ENCODE peak calls at places on chromosome 18, in five cellular contexts. One of them, this sample, is unnamed.

GRCh38 chr18:9417081-9417841 is 58.1 kb upstream of the RALBP1 start:
- DNase-seq in midbrain: peak; percentile 9
- DNase-seq in NCI-H82: no peak
- DNase-seq in T-helper 1 cell: no peak
- DNase-seq in mesenteric fat pad: peak; percentile 47
- DNase-seq in this sample: no peak

GRCh38 chr18:43719264-43719795 is 442.0 kb upstream of the SYT4 start:
- DNase-seq in mesenteric fat pad: no peak
- DNase-seq in T-helper 1 cell: no peak
- DNase-seq in midbrain: no peak
- DNase-seq in NCI-H82: no peak
- DNase-seq in this sample: no peak

GRCh38 chr18:23851470-23852002 is 162.3 kb downstream of the LAMA3 start:
- DNase-seq in midbrain: no peak
- DNase-seq in mesenteric fat pad: no peak
- DNase-seq in NCI-H82: no peak
- DNase-seq in T-helper 1 cell: no peak
- DNase-seq in this sample: no peak

GRCh38 chr18:70420151-70420898 is 131.5 kb downstream of the SOCS6 start:
- DNase-seq in NCI-H82: no peak
- DNase-seq in mesenteric fat pad: no peak
- DNase-seq in midbrain: no peak
- DNase-seq in T-helper 1 cell: no peak
- DNase-seq in this sample: no peak

GRCh38 chr18:31634331-31634713 is 42.6 kb downstream of the TTR start:
- DNase-seq in mesenteric fat pad: no peak
- DNase-seq in midbrain: no peak
- DNase-seq in NCI-H82: no peak
- DNase-seq in T-helper 1 cell: no peak
- DNase-seq in this sample: peak; percentile 66

GRCh38 chr18:50372743-50373142 is 2.1 kb upstream of the SKA1 start:
- DNase-seq in midbrain: no peak
- DNase-seq in T-helper 1 cell: no peak
- DNase-seq in mesenteric fat pad: no peak
- DNase-seq in NCI-H82: peak; percentile 36
- DNase-seq in this sample: no peak

GRCh38 chr18:57657566-57657965 is 35.9 kb upstream of the NARS1 start:
- DNase-seq in midbrain: no peak
- DNase-seq in T-helper 1 cell: no peak
- DNase-seq in NCI-H82: no peak
- DNase-seq in mesenteric fat pad: no peak
- DNase-seq in this sample: no peak

GRCh38 chr18:48410095-48410920 is 1.1 kb upstream of the ZBTB7C start:
- DNase-seq in T-helper 1 cell: peak; percentile 38
- DNase-seq in NCI-H82: peak; percentile 86
- DNase-seq in mesenteric fat pad: peak; percentile 98
- DNase-seq in midbrain: peak; percentile 90
- DNase-seq in this sample: peak; percentile 48

GRCh38 chr18:32289480-32290075 is 99.7 kb downstream of the MEP1B start:
- DNase-seq in T-helper 1 cell: no peak
- DNase-seq in mesenteric fat pad: no peak
- DNase-seq in NCI-H82: peak; percentile 87
- DNase-seq in midbrain: peak; percentile 72
- DNase-seq in this sample: no peak

GRCh38 chr18:13276530-13277520 is 58.3 kb downstream of the LDLRAD4 start:
- DNase-seq in NCI-H82: peak; percentile 59
- DNase-seq in T-helper 1 cell: no peak
- DNase-seq in mesenteric fat pad: peak; percentile 74
- DNase-seq in midbrain: no peak
- DNase-seq in this sample: no peak

GRCh38 chr18:54269924-54270844 is 867 bp downstream of the POLI start:
- DNase-seq in NCI-H82: peak; percentile 66
- DNase-seq in T-helper 1 cell: no peak
- DNase-seq in midbrain: no peak
- DNase-seq in mesenteric fat pad: no peak
- DNase-seq in this sample: peak; percentile 20

GRCh38 chr18:46222710-46223360 is 118.7 kb downstream of the HAUS1 start:
- DNase-seq in midbrain: no peak
- DNase-seq in NCI-H82: no peak
- DNase-seq in T-helper 1 cell: no peak
- DNase-seq in mesenteric fat pad: no peak
- DNase-seq in this sample: no peak

GRCh38 chr18:28176933-28177827 is at the start of gene CDH2:
- DNase-seq in mesenteric fat pad: no peak
- DNase-seq in T-helper 1 cell: no peak
- DNase-seq in NCI-H82: peak; percentile 95
- DNase-seq in midbrain: peak; percentile 83
- DNase-seq in this sample: peak; percentile 6

GRCh38 chr18:58481321-58482180 is 147.3 kb downstream of the ALPK2 start:
- DNase-seq in mesenteric fat pad: no peak
- DNase-seq in midbrain: no peak
- DNase-seq in NCI-H82: no peak
- DNase-seq in T-helper 1 cell: no peak
- DNase-seq in this sample: no peak

GRCh38 chr18:50849448-50849847 is 29.5 kb upstream of the ME2 start:
- DNase-seq in mesenteric fat pad: no peak
- DNase-seq in NCI-H82: no peak
- DNase-seq in midbrain: no peak
- DNase-seq in T-helper 1 cell: no peak
- DNase-seq in this sample: no peak

GRCh38 chr18:47898055-47898454 is 32.4 kb downstream of the SMAD2 start:
- DNase-seq in midbrain: no peak
- DNase-seq in mesenteric fat pad: no peak
- DNase-seq in T-helper 1 cell: no peak
- DNase-seq in NCI-H82: peak; percentile 61
- DNase-seq in this sample: no peak

GRCh38 chr18:67672719-67673118 is 156.2 kb upstream of the DSEL start:
- DNase-seq in midbrain: no peak
- DNase-seq in T-helper 1 cell: no peak
- DNase-seq in NCI-H82: no peak
- DNase-seq in mesenteric fat pad: no peak
- DNase-seq in this sample: no peak

GRCh38 chr18:63775166-63775730 is at the start of gene SERPINB7:
- DNase-seq in NCI-H82: no peak
- DNase-seq in T-helper 1 cell: no peak
- DNase-seq in mesenteric fat pad: no peak
- DNase-seq in midbrain: no peak
- DNase-seq in this sample: no peak

GRCh38 chr18:52340466-52341378 is 725 bp downstream of the DCC start:
- DNase-seq in midbrain: no peak
- DNase-seq in mesenteric fat pad: no peak
- DNase-seq in NCI-H82: peak; percentile 65
- DNase-seq in T-helper 1 cell: no peak
- DNase-seq in this sample: no peak

GRCh38 chr18:50933684-50934083 is 34.2 kb upstream of the ELAC1 start:
- DNase-seq in midbrain: no peak
- DNase-seq in T-helper 1 cell: no peak
- DNase-seq in mesenteric fat pad: no peak
- DNase-seq in NCI-H82: no peak
- DNase-seq in this sample: no peak

GRCh38 chr18:57655740-57656139 is 34.1 kb upstream of the NARS1 start:
- DNase-seq in midbrain: no peak
- DNase-seq in NCI-H82: no peak
- DNase-seq in mesenteric fat pad: no peak
- DNase-seq in T-helper 1 cell: no peak
- DNase-seq in this sample: no peak

GRCh38 chr18:54734059-54734458 is 94.2 kb upstream of the RAB27B start:
- DNase-seq in mesenteric fat pad: no peak
- DNase-seq in T-helper 1 cell: no peak
- DNase-seq in midbrain: no peak
- DNase-seq in NCI-H82: no peak
- DNase-seq in this sample: no peak

GRCh38 chr18:45626330-45627203 is 11.3 kb downstream of the SLC14A2 start:
- DNase-seq in T-helper 1 cell: no peak
- DNase-seq in NCI-H82: no peak
- DNase-seq in mesenteric fat pad: no peak
- DNase-seq in midbrain: no peak
- DNase-seq in this sample: no peak

GRCh38 chr18:9468998-9469397 is 6.3 kb upstream of the RALBP1 start:
- DNase-seq in T-helper 1 cell: no peak
- DNase-seq in NCI-H82: peak; percentile 19
- DNase-seq in mesenteric fat pad: no peak
- DNase-seq in midbrain: no peak
- DNase-seq in this sample: no peak

GRCh38 chr18:49664086-49664890 is 102.4 kb downstream of the LIPG start:
- DNase-seq in mesenteric fat pad: no peak
- DNase-seq in NCI-H82: no peak
- DNase-seq in T-helper 1 cell: no peak
- DNase-seq in midbrain: no peak
- DNase-seq in this sample: no peak

GRCh38 chr18:74155276-74155675 is 7.0 kb downstream of the TIMM21 start:
- DNase-seq in mesenteric fat pad: no peak
- DNase-seq in midbrain: no peak
- DNase-seq in NCI-H82: no peak
- DNase-seq in T-helper 1 cell: no peak
- DNase-seq in this sample: no peak

GRCh38 chr18:23105581-23106219 is 29.6 kb upstream of the CABLES1 start:
- DNase-seq in NCI-H82: no peak
- DNase-seq in midbrain: no peak
- DNase-seq in mesenteric fat pad: no peak
- DNase-seq in T-helper 1 cell: no peak
- DNase-seq in this sample: no peak

GRCh38 chr18:77108001-77108692 is 24.4 kb downstream of the MBP start:
- DNase-seq in mesenteric fat pad: no peak
- DNase-seq in T-helper 1 cell: no peak
- DNase-seq in midbrain: peak; percentile 42
- DNase-seq in NCI-H82: no peak
- DNase-seq in this sample: peak; percentile 52

GRCh38 chr18:45962866-45963265 is 4.3 kb downstream of the EPG5 start:
- DNase-seq in NCI-H82: no peak
- DNase-seq in midbrain: no peak
- DNase-seq in T-helper 1 cell: no peak
- DNase-seq in mesenteric fat pad: no peak
- DNase-seq in this sample: peak; percentile 31

GRCh38 chr18:22551536-22552151 is 133.9 kb upstream of the CTAGE1 start:
- DNase-seq in midbrain: no peak
- DNase-seq in T-helper 1 cell: no peak
- DNase-seq in mesenteric fat pad: no peak
- DNase-seq in NCI-H82: no peak
- DNase-seq in this sample: no peak

GRCh38 chr18:9787716-9788115 is 79.6 kb downstream of the RAB31 start:
- DNase-seq in T-helper 1 cell: no peak
- DNase-seq in mesenteric fat pad: no peak
- DNase-seq in NCI-H82: no peak
- DNase-seq in midbrain: no peak
- DNase-seq in this sample: no peak

GRCh38 chr18:24270358-24270936 is 127.2 kb downstream of the OSBPL1A start:
- DNase-seq in NCI-H82: peak; percentile 8
- DNase-seq in midbrain: no peak
- DNase-seq in mesenteric fat pad: no peak
- DNase-seq in T-helper 1 cell: no peak
- DNase-seq in this sample: no peak

GRCh38 chr18:62325806-62326645 is 916 bp downstream of the TNFRSF11A start:
- DNase-seq in NCI-H82: peak; percentile 43
- DNase-seq in midbrain: no peak
- DNase-seq in mesenteric fat pad: no peak
- DNase-seq in T-helper 1 cell: no peak
- DNase-seq in this sample: peak; percentile 15

GRCh38 chr18:13335903-13336302 is 117.3 kb downstream of the LDLRAD4 start:
- DNase-seq in T-helper 1 cell: no peak
- DNase-seq in mesenteric fat pad: no peak
- DNase-seq in NCI-H82: no peak
- DNase-seq in midbrain: no peak
- DNase-seq in this sample: no peak

GRCh38 chr18:7980136-7980535 is 413.0 kb downstream of the PTPRM start:
- DNase-seq in mesenteric fat pad: no peak
- DNase-seq in T-helper 1 cell: no peak
- DNase-seq in midbrain: no peak
- DNase-seq in NCI-H82: peak; percentile 25
- DNase-seq in this sample: no peak

GRCh38 chr18:33849731-33850130 is 271.7 kb downstream of the ASXL3 start:
- DNase-seq in midbrain: no peak
- DNase-seq in NCI-H82: no peak
- DNase-seq in mesenteric fat pad: no peak
- DNase-seq in T-helper 1 cell: no peak
- DNase-seq in this sample: no peak